ENCODE peak calls at places on chromosomes 13 and 19, in eight cellular contexts. Z is fibroblast of lung; W is naive thymus-derived CD4-positive, alpha-beta T cell; C is heart left ventricle; T is coronary artery; D is A673; L is heart right ventricle; P is iPS DF 6.9. X is an unnamed sample.

GRCh38 chr19:43316591-43317319 is 36.7 kb upstream of the CD177 start:
- DNase-seq in C (no peak), Z (peak; percentile 25), P (no peak), W (no peak), L (no peak), T (no peak), D (no peak), X (no peak)

GRCh38 chr13:51895906-51896888 is 34.4 kb downstream of the CCDC70 start:
- DNase-seq in Z (peak; percentile 50), P (peak; percentile 43), W (peak; percentile 16), C (peak; percentile 40), D (peak; percentile 35), L (peak; percentile 36), T (no peak), X (no peak)

GRCh38 chr19:33390908-33391630 is 17.6 kb downstream of the CEBPG start:
- DNase-seq in Z (no peak), T (no peak), D (no peak), C (peak; percentile 16), W (peak; percentile 6), P (no peak), L (no peak), X (peak; percentile 50)

GRCh38 chr13:67232384-67232783 is 2.2 kb upstream of the PCDH9 start:
- DNase-seq in T (no peak), D (no peak), L (no peak), P (no peak), W (no peak), Z (no peak), C (no peak), X (no peak)

GRCh38 chr13:51769455-51770127 is 34.4 kb downstream of the DHRS12 start:
- DNase-seq in L (peak; percentile 57), Z (no peak), W (no peak), P (no peak), D (no peak), T (peak; percentile 90), C (no peak), X (peak; percentile 85)

GRCh38 chr19:15431396-15432017 is 12.7 kb upstream of the AKAP8L start:
- DNase-seq in C (no peak), D (no peak), T (no peak), Z (no peak), P (no peak), L (no peak), W (no peak), X (no peak)

GRCh38 chr19:10884273-10884672 is 12.9 kb downstream of the CARM1 start:
- DNase-seq in Z (peak; percentile 58), C (no peak), L (no peak), D (no peak), T (no peak), P (no peak), W (no peak), X (no peak)

GRCh38 chr19:9040131-9040530 is 29.9 kb upstream of the MUC16 start:
- DNase-seq in D (no peak), Z (no peak), L (no peak), C (no peak), W (no peak), P (no peak), T (no peak), X (no peak)

GRCh38 chr19:11138659-11139526 is 16.7 kb downstream of the SPC24 start:
- DNase-seq in Z (peak; percentile 80), P (no peak), T (peak; percentile 92), C (peak; percentile 81), D (peak; percentile 85), W (no peak), L (peak; percentile 86), X (peak; percentile 91)

GRCh38 chr19:18785179-18786124 is 5.7 kb downstream of the COMP start:
- DNase-seq in D (peak; percentile 90), P (no peak), L (peak; percentile 83), C (peak; percentile 62), W (peak; percentile 70), T (no peak), Z (peak; percentile 38), X (peak; percentile 94)
- H3K4me3 ChIP-seq in D (peak overlapping the region; percentile 32), P (no peak overlapping the region), L (peak overlapping the region; percentile 12), C (no peak overlapping the region), W (no peak overlapping the region), T (peak overlapping the region; percentile 54), Z (no peak overlapping the region), X (no peak overlapping the region)

GRCh38 chr19:14404322-14404721 is 14.8 kb downstream of the DDX39A start:
- DNase-seq in C (no peak), W (no peak), Z (no peak), P (no peak), D (no peak), L (no peak), T (no peak), X (no peak)

GRCh38 chr19:14407889-14408640 is 11.1 kb downstream of the DDX39A start:
- DNase-seq in C (no peak), L (no peak), P (no peak), Z (no peak), W (no peak), T (no peak), D (no peak), X (no peak)

GRCh38 chr19:14406645-14407331 is 12.4 kb downstream of the DDX39A start:
- DNase-seq in Z (no peak), W (no peak), P (no peak), D (no peak), C (no peak), L (no peak), T (no peak), X (no peak)

GRCh38 chr19:14405758-14406644 is 13.1 kb downstream of the DDX39A start:
- DNase-seq in T (peak; percentile 91), C (peak; percentile 87), Z (peak; percentile 75), L (peak; percentile 89), D (peak; percentile 92), P (peak; percentile 89), W (peak; percentile 85), X (peak; percentile 90)

DNA sequence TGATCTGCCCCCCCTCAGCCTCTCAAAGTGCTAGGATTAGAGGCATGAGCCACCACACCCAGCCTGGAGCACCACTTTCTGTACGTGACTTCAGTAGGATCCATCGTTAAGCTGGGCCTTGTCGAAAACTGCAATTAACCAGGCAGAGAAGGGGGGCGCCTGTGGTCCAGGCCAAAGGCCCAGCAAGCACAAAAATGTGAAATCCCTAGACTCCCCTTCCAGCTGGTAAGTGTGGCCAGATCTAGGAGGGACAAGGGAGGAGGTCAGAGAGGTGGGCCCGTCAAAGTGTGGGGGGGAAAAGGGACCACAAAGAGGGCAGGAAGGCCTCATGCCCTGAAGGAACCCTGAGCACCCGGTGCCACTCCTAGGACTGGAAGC is 13.8 kb downstream of the DDX39A start:
- DNase-seq in W (no peak), C (no peak), T (no peak), P (no peak), D (no peak), Z (no peak), L (no peak), X (no peak)
- H3K4me3 ChIP-seq in W (no peak overlapping the region), C (no peak overlapping the region), T (no peak overlapping the region), P (no peak overlapping the region), D (no peak overlapping the region), Z (no peak overlapping the region), L (no peak overlapping the region), X (no peak overlapping the region)

DNA sequence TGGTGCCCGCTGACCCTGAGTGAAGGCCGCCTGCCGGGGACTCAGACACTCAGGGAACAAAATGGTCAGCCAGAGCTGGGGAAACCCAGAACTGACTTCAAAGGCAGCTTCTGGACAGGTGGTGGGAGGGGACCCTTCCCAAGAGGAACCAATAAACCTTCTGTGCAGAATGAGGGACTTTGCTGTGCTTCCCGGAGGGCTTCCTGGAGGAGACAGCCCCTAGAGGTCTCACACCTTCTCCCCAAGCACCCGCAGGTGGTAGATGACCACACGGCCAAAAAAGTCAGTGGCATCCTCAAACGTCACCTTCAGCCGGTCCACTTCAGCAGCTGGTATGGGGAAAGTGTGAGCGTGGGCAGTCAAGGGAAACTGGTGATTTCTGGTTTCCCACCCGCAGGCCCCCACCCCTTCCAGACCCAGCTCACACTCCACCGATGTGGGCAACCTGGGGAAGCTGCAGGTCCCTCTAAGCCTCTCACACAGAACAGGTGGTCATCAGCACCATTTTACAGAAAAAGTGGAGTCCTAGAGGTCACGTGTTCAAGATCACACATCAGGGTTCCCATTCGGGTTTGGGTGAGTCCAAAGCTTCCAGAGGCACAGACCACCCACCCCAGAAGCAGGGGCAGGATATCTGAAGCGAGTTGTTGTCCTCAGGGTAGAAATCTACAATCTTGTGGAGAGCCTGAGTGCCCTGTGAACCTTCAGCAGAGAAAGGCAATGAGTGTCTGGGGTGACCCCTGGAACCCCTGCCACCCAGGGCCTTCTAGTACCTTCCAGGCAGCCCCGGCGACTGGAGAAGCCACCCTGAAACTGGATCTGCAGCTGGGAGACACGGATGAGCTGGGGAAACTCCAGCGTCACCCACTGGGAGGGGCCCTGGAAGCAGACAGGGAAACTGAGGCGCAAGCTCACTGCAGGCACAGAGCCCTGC is 1.2 kb downstream of the NR2C2AP start:
- DNase-seq in D (no peak), L (no peak), P (no peak), Z (no peak), W (no peak), C (no peak), T (no peak), X (no peak)
- H3K4me3 ChIP-seq in D (peak overlapping the region; percentile 68), L (peak overlapping the region; percentile 58), P (peak overlapping the region; percentile 82), Z (peak overlapping the region; percentile 60), W (peak overlapping the region; percentile 95), C (no peak overlapping the region), T (peak overlapping the region; percentile 76), X (no peak overlapping the region)

GRCh38 chr19:2226051-2226839 is 9.9 kb downstream of the PLEKHJ1 start:
- DNase-seq in T (no peak), C (no peak), D (no peak), Z (no peak), P (no peak), L (no peak), W (no peak), X (no peak)
- H3K4me3 ChIP-seq in T (no peak overlapping the region), C (no peak overlapping the region), D (no peak overlapping the region), Z (no peak overlapping the region), P (no peak overlapping the region), L (no peak overlapping the region), W (no peak overlapping the region), X (no peak overlapping the region)

GRCh38 chr19:18684642-18684993 is 1.1 kb downstream of the CRTC1 start:
- DNase-seq in C (no peak), T (no peak), W (no peak), D (no peak), L (no peak), Z (no peak), P (no peak), X (no peak)
- H3K4me3 ChIP-seq in C (no peak overlapping the region), T (peak overlapping the region; percentile 88), W (no peak overlapping the region), D (peak overlapping the region; percentile 58), L (no peak overlapping the region), Z (no peak overlapping the region), P (no peak overlapping the region), X (no peak overlapping the region)

GRCh38 chr13:106109391-106109791 is 426.1 kb downstream of the EFNB2 start:
- DNase-seq in D (no peak), P (no peak), T (no peak), Z (peak; percentile 69), L (no peak), W (no peak), C (no peak), X (no peak)
- H3K4me3 ChIP-seq in D (no peak overlapping the region), P (no peak overlapping the region), T (no peak overlapping the region), Z (no peak overlapping the region), L (no peak overlapping the region), W (no peak overlapping the region), C (no peak overlapping the region), X (no peak overlapping the region)

DNA sequence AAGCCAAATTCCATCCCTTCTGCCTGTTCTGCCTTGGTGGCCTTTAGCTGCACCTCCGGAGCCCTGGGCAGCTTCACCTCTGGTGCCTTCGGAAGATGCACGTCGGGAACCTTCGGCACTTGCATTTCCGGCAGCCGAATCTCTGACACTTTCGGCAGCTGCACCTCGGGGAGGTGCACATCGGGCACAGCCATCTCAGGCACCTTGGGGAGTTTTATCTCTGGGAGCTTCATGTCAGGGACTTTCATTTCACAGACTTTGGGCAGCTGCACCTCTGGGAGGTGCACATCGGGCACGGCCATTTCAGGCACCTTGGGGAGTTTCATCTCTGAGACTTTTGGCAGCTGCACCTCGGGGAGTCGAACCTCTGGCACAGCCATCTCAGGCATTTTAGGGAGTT is 6.0 kb upstream of the HIPK4 start:
- DNase-seq in Z (no peak), T (no peak), C (no peak), D (no peak), P (no peak), W (no peak), L (no peak), X (no peak)
- H3K4me3 ChIP-seq in Z (no peak overlapping the region), T (no peak overlapping the region), C (no peak overlapping the region), D (no peak overlapping the region), P (no peak overlapping the region), W (no peak overlapping the region), L (no peak overlapping the region), X (no peak overlapping the region)